ENCODE peak calls at places on chromosomes 7 and 10, in six cellular contexts. I is kidney epithelial cell, X is fibroblast of villous mesenchyme, N is fibroblast of pulmonary artery, U is neural progenitor cell, R is mucosa of descending colon. Z is an unnamed sample.

GRCh38 chr10:112793197-112793921 is 156.7 kb upstream of the TCF7L2 start:
- DNase-seq in I (no peak), X (peak), N (no peak), U (no peak), R (no peak), Z (peak)

GRCh38 chr7:158411232-158411950 is 176.2 kb downstream of the PTPRN2 start:
- DNase-seq in I (no peak), X (no peak), N (no peak), U (no peak), R (no peak), Z (no peak)

GRCh38 chr10:34405611-34406462 is 409.3 kb downstream of the PARD3 start:
- DNase-seq in I (no peak), X (no peak), N (peak), U (no peak), R (no peak), Z (peak)

GRCh38 chr7:94348142-94348541 is 46.6 kb upstream of the COL1A2 start:
- DNase-seq in I (peak), X (peak), N (peak), U (no peak), R (no peak), Z (peak)

GRCh38 chr10:10432306-10433035 is 585.2 kb upstream of the CELF2 start:
- DNase-seq in I (no peak), X (no peak), N (no peak), U (no peak), R (no peak), Z (peak)

GRCh38 chr10:15703167-15703880 is 16.4 kb downstream of the ITGA8 start:
- DNase-seq in I (no peak), X (peak), N (no peak), U (no peak), R (no peak), Z (peak)

GRCh38 chr7:144109283-144109682 is at the start of gene OR2A2:
- DNase-seq in I (no peak), X (no peak), N (no peak), U (no peak), R (no peak), Z (no peak)

GRCh38 chr7:132980406-132980805 is 101.5 kb downstream of the CHCHD3 start:
- DNase-seq in I (no peak), X (no peak), N (no peak), U (no peak), R (no peak), Z (no peak)

GRCh38 chr10:102796407-102797176 is 40.6 kb downstream of the CYP17A1 start:
- DNase-seq in I (no peak), X (peak), N (peak), U (no peak), R (peak), Z (peak)

GRCh38 chr7:78081888-78082287 is 283.3 kb downstream of the PHTF2 start:
- DNase-seq in I (no peak), X (no peak), N (no peak), U (peak), R (no peak), Z (no peak)

DNA sequence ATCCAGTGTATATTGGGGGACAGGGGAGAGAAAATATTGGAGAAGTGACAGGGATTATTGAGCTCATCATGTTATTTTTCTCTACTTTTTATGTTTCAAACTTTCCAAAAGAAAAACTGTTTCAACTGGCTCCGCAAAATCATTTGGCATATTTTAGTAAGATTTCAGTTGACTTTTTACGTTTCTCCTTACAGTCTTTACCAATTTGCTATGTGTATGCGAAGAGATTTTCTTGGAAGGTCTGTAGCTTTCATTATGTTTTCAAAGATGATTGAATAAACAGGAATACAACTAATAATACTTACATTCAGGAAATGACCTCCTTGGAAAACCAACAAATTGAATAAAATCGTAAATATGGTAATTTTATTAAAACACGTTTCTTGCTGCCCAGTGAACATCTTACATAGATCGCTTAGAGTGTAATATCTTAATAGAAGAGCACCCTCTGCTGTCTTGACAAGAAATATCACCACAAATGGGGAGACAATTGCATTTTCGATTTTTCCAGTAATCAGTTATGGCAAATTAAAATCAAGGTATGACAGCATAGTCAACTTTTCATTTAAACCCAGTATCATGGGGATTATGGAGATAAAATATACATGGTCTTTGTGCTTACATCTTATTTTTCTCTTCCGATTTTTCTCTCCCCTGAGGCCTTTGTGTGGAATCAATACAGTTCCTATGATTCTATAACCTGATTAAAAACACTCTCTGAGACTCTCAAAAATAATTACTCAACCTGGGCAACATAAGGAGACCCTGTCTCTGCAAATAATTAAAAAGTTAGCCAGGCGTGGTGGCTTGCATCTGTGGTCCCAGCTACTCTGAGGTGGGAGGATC is 43.1 kb downstream of the MBL2 start:
- DNase-seq in I (no peak), X (peak), N (peak), U (peak), R (no peak), Z (peak)
- H3K4me3 ChIP-seq in I (no peak), X (no peak), N (peak), U (no peak), R (no peak), Z (no peak)

DNA sequence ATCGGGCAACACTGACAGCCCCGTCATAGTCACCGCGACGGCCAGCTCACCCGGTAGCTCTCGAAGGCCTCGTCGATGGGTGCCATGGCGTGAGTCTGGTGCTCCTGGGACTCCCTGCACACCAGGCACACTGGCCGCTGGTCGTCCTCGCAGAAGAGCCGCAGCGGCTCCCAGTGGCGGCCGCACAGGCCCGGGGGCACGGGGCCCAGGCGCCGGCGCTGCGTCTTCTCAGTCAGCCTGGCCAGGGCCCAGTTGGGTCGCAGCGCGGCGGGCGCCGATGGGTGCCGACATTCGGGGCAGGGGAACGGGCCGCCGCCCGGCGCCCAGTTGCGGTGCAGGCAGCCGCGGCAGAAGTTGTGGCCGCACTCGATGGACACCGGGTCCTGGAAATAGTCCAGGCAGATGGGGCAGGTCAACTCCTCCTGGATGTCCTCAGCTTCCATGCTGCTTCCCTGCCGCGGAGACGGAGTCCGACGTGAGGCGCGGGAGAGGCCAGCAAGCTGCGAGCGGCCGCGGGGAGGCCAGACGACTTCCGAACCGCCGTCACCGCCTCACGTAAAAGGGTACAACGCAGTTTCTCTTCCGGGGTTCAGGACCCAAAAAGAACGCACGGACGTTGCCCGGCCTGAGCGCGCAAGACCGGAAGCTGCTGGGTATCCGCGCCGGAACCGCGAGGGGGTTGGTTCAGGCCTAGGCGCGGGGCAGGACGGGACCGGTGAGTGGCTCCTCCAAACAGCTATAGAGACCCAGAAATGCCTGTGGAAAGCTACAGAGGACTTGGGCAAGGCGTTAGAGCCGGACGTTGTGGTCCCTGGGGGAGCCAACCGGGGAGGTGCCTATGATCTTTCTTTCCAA is at the start of gene TRIM4:
- DNase-seq in I (peak), X (peak), N (peak), U (no peak), R (peak), Z (peak)
- TF ChIP-seq CTCF in I (peak), X (no peak), N (peak), U (no peak), R (no peak), Z (peak)

DNA sequence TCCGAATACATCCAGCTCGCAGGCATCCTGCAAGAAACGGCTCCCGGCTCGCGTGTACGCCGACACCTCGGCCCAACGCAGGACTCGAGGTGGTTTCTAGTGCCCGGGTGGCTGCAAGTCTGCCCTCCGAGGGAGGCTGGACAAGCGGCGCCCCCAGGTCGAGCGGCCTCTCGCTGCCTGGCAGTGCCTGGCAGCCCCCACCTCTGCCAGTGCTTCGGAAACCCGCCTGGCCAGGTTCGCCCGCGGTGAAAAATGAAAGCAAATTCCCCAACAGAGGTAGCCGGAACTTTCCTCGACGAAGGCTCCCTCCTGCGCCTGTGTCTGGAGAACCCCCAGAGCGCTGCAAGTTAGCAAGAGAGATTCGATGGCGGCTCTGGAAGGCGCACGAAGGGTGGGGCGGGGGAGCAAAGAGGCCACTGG is 5.7 kb upstream of the ZNF503 start:
- DNase-seq in I (no peak), X (no peak), N (no peak), U (peak), R (no peak), Z (no peak)
- H3K4me3 ChIP-seq in I (peak), X (no peak), N (no peak), U (peak), R (no peak), Z (no peak)

GRCh38 chr10:89700914-89701237 is 514 bp upstream of the KIF20B start:
- DNase-seq in I (no peak), X (no peak), N (no peak), U (no peak), R (no peak), Z (no peak)
- TF ChIP-seq CTCF in I (no peak), X (no peak), N (no peak), U (no peak), R (no peak), Z (no peak)

GRCh38 chr10:73873843-73874215 is 526 bp downstream of the CAMK2G start:
- DNase-seq in I (no peak), X (no peak), N (no peak), U (no peak), R (peak), Z (no peak)
- H3K4me3 ChIP-seq in I (peak), X (peak), N (peak), U (peak), R (peak), Z (peak)

GRCh38 chr7:74364061-74364460 is 74.9 kb downstream of the CLIP2 start:
- DNase-seq in I (no peak), X (no peak), N (no peak), U (peak), R (no peak), Z (no peak)
- TF ChIP-seq CTCF in I (peak), X (peak), N (peak), U (peak), R (no peak), Z (peak)

DNA sequence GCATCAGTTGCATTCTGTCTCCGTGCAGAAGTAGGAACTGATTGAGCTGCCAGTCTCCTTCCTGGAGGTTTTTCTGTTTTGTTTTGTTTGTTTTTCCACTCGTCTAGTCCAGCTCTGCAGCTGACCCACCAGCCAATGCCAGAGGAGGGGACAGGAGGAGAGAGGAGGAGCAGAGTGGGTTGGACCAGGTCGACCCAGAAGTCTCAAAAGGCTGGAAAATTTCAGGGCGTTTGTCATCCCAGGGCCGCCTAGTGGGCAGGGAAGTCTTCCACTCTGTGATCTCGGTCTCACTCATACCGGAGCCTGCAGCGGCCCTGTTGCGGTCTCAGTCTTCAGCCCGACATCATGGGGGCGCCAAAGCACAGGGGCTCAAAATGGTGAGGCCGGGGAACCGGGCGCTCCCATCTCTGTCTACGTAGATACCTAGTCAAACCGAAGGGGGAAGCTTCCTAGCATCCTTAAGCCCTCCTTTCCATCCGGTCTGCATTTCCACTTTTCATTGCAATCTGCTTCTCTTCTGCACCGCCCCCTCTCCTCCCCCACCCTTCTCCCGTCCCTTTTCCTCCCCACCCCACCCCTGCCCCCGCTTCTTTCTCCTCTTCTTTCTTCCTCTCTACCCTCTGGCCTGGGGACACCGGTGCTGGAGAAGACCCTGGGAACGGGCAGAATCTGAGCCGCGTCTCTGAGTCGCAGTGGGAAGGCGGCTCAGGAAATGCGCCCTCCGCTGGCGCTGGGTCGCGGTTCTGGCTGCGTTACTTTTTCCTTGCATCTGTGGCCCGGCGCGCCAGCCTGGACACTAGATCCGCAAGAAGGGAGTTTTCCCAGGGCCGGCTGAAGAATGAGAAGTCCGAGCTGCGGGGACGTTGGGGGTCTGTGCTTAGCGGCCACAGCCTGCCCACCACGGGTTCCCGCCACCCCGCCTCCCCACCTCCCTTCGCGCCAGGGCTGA is 16.2 kb upstream of the PAX2 start:
- DNase-seq in I (no peak), X (peak), N (peak), U (peak), R (no peak), Z (peak)
- H3K4me3 ChIP-seq in I (peak), X (no peak), N (no peak), U (peak), R (no peak), Z (no peak)

GRCh38 chr7:33457041-33457440 is 327.7 kb downstream of the BBS9 start:
- DNase-seq in I (no peak), X (no peak), N (no peak), U (no peak), R (no peak), Z (no peak)

GRCh38 chr7:33463131-33463530 is 333.8 kb downstream of the BBS9 start:
- DNase-seq in I (no peak), X (no peak), N (no peak), U (peak), R (no peak), Z (no peak)

DNA sequence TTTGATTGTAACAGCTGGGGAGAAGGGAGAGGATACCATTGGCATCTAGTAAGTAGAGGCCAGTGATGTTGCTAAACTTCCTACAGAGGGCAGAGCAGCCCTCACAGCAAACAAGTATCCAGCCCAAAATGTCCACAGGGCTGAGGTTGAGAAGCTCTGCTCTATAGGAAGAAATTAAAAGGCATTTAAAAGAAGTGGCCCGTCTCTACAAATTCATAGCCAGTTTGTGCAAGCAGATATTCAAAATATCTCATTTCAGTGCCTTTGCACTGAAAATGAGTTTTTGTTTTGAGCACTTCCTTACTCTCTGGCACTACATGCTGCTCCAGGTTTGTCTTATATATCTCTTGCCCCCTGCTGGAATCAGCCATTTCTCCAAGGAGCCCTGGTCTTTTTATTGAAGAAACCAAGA is 330.0 kb downstream of the BBS9 start:
- DNase-seq in I (peak), X (peak), N (peak), U (peak), R (no peak), Z (peak)
- TF ChIP-seq CTCF in I (peak), X (peak), N (peak), U (peak), R (no peak), Z (peak)

GRCh38 chr10:61752111-61753011 is 89.6 kb downstream of the CABCOCO1 start:
- DNase-seq in I (peak), X (peak), N (peak), U (no peak), R (no peak), Z (peak)
- H3K4me3 ChIP-seq in I (no peak), X (no peak), N (no peak), U (no peak), R (no peak), Z (no peak)

Z was measured in cardiac fibroblast.